ENCODE peak calls at places on chromosomes 11 and 22, in eight cellular contexts. F, R, D, S, A, Q, E and N are unnamed samples.

GRCh38 chr11:3222941-3223905 is 4.6 kb upstream of the MRGPRG start:
- DNase-seq in F (no peak), R (no peak), D (no peak), S (no peak), A (no peak), Q (no peak), E (no peak), N (no peak)

GRCh38 chr11:108873305-108873704 is 208.4 kb downstream of the DDX10 start:
- DNase-seq in F (no peak), R (no peak), D (no peak), S (no peak), A (no peak), Q (no peak), E (no peak), N (no peak)

GRCh38 chr11:122977455-122978302 is 4.0 kb downstream of the BSX start:
- DNase-seq in F (no peak), R (no peak), D (no peak), S (no peak), A (no peak), Q (no peak), E (no peak), N (peak)

GRCh38 chr11:73230931-73231330 is 12.8 kb downstream of the P2RY2 start:
- DNase-seq in F (peak), R (no peak), D (no peak), S (no peak), A (no peak), Q (no peak), E (no peak), N (no peak)

GRCh38 chr11:13384837-13385417 is 78.1 kb downstream of the BTBD10 start:
- DNase-seq in F (no peak), R (no peak), D (peak), S (peak), A (no peak), Q (peak), E (no peak), N (peak)

GRCh38 chr22:23064381-23065068 is 5.8 kb upstream of the GNAZ start:
- DNase-seq in F (peak), R (peak), D (no peak), S (no peak), A (no peak), Q (no peak), E (no peak), N (no peak)

GRCh38 chr22:33897621-33897910 is 22.7 kb downstream of the LARGE1 start:
- DNase-seq in F (no peak), R (no peak), D (no peak), S (no peak), A (no peak), Q (no peak), E (no peak), N (no peak)

GRCh38 chr11:124277809-124278208 is 21.6 kb downstream of the OR8G5 start:
- DNase-seq in F (no peak), R (no peak), D (no peak), S (no peak), A (no peak), Q (no peak), E (no peak), N (no peak)

GRCh38 chr22:19051381-19051780 is 70.8 kb downstream of the DGCR2 start:
- DNase-seq in F (peak), R (no peak), D (no peak), S (no peak), A (no peak), Q (no peak), E (no peak), N (no peak)

GRCh38 chr11:6022954-6023353 is 7.6 kb downstream of the OR56A1 start:
- DNase-seq in F (no peak), R (no peak), D (peak), S (no peak), A (no peak), Q (no peak), E (no peak), N (no peak)

GRCh38 chr11:105935791-105936190 is 86.2 kb downstream of the MSANTD4 start:
- DNase-seq in F (no peak), R (no peak), D (peak), S (no peak), A (no peak), Q (no peak), E (no peak), N (no peak)

GRCh38 chr22:49574861-49575702 is 252.6 kb downstream of the BRD1 start:
- DNase-seq in F (peak), R (no peak), D (no peak), S (no peak), A (no peak), Q (no peak), E (no peak), N (no peak)

GRCh38 chr11:9264381-9265210 is 554 bp downstream of the DENND5A start:
- DNase-seq in F (peak), R (peak), D (peak), S (peak), A (no peak), Q (peak), E (peak), N (peak)

GRCh38 chr11:113006916-113007445 is 45.8 kb downstream of the NCAM1 start:
- DNase-seq in F (no peak), R (no peak), D (no peak), S (no peak), A (no peak), Q (no peak), E (no peak), N (no peak)

GRCh38 chr11:27471588-27472397 is 797 bp downstream of the LGR4 start:
- DNase-seq in F (peak), R (no peak), D (no peak), S (peak), A (no peak), Q (peak), E (peak), N (peak)

GRCh38 chr11:94737171-94737611 is 31.0 kb upstream of the AMOTL1 start:
- DNase-seq in F (no peak), R (no peak), D (peak), S (no peak), A (no peak), Q (no peak), E (no peak), N (no peak)

GRCh38 chr22:39214383-39215069 is 30.3 kb downstream of the PDGFB start:
- DNase-seq in F (peak), R (no peak), D (peak), S (no peak), A (no peak), Q (no peak), E (no peak), N (no peak)

GRCh38 chr11:112440518-112440917 is 179.9 kb upstream of the PLET1 start:
- DNase-seq in F (no peak), R (no peak), D (no peak), S (no peak), A (no peak), Q (no peak), E (no peak), N (no peak)

GRCh38 chr22:20393705-20394476 is at the start of gene ZNF74:
- DNase-seq in F (peak), R (peak), D (peak), S (peak), A (peak), Q (peak), E (peak), N (peak)

GRCh38 chr11:63022422-63022821 is 6.8 kb upstream of the SLC22A8 start:
- DNase-seq in F (no peak), R (no peak), D (no peak), S (no peak), A (no peak), Q (no peak), E (no peak), N (no peak)

GRCh38 chr11:86218125-86219081 is 26.1 kb upstream of the EED start:
- DNase-seq in F (peak), R (peak), D (peak), S (peak), A (peak), Q (peak), E (peak), N (peak)

GRCh38 chr22:28893810-28894209 is 10.4 kb downstream of the ZNRF3 start:
- DNase-seq in F (no peak), R (no peak), D (no peak), S (no peak), A (no peak), Q (no peak), E (no peak), N (no peak)

GRCh38 chr22:37633693-37634504 is 5.6 kb upstream of the SH3BP1 start:
- DNase-seq in F (peak), R (peak), D (no peak), S (peak), A (no peak), Q (peak), E (peak), N (peak)
- TF ChIP-seq CTCF in F (peak), R (peak), D (no peak), S (no peak), A (no peak), Q (peak), E (no peak), N (no peak)

DNA sequence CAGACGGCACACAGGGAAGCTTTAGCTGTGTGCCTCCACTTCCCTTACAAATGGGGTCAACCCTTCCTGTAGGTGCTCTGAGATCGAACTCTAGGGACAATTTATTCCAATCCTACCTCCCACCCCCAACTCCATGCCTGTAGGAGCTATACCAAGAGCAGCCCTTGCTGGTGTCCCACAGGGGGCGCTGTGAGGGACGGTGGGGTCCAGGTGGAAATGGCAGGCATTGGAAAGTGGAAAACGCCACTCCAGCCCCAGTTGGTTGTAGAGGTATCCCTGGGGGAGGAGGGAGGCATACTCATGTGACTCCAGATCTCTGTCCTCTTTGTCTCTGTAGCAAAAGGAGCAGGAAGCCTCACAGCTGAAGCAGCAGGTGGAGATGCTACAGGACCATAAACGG is 161.3 kb downstream of the MYO18B start:
- DNase-seq in F (no peak), R (no peak), D (no peak), S (no peak), A (no peak), Q (no peak), E (no peak), N (peak)
- TF ChIP-seq CTCF in F (no peak), R (peak), D (no peak), S (no peak), A (no peak), Q (peak), E (no peak), N (peak)

GRCh38 chr11:22173532-22173931 is 19.4 kb upstream of the ANO5 start:
- DNase-seq in F (no peak), R (no peak), D (no peak), S (no peak), A (no peak), Q (no peak), E (no peak), N (no peak)

DNA sequence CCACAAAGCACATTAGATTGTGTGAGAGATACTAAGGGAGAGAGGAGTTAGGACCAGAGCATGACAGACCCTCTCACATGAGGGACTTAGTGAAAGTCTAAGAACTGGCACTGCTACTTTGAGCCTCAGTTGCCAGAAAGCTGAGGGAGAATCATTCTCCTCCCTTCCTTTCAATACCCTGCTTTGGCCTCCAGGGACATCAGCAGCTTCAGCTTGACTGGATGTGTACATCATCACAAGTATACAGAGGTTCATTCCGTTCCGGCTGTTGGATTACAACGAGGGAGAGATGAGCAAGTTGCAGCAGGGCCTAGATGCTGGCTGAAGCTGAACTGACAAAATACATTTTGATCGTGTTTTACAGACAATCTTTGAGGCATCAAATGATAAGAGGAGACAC is 15.7 kb upstream of the ANO5 start:
- DNase-seq in F (no peak), R (no peak), D (no peak), S (no peak), A (no peak), Q (no peak), E (no peak), N (no peak)
- TF ChIP-seq CTCF in F (no peak), R (no peak), D (no peak), S (no peak), A (no peak), Q (no peak), E (no peak), N (peak)

GRCh38 chr11:78327945-78328344 is 89.7 kb downstream of the GAB2 start:
- DNase-seq in F (no peak), R (no peak), D (no peak), S (no peak), A (no peak), Q (no peak), E (no peak), N (no peak)
- TF ChIP-seq CTCF in F (no peak), R (no peak), D (no peak), S (no peak), A (no peak), Q (no peak), E (no peak), N (no peak)

DNA sequence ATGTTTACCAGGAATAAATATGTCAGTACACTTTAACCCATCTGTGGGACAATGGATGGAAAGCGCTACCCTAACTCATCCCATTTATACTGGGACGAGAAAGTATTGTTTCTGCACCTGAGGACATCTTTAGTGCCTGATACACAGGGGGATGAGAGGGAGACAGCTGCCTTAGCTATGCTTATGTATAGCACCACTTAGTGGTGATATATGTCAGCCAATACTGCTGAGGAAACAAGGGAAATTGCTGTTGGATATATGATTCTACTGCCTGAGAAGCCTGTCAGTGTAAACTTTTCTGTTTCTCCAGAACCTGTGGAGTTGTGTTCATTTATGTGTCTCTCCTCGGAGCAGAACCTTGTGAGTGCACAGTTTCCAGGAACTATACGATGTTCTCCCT is 13.3 kb upstream of the CEP295 start:
- DNase-seq in F (no peak), R (no peak), D (no peak), S (no peak), A (no peak), Q (peak), E (no peak), N (no peak)
- TF ChIP-seq CTCF in F (no peak), R (no peak), D (no peak), S (no peak), A (no peak), Q (peak), E (no peak), N (peak)

GRCh38 chr22:41267958-41268357 is 18.0 kb downstream of the RANGAP1 start:
- DNase-seq in F (no peak), R (no peak), D (no peak), S (no peak), A (no peak), Q (no peak), E (no peak), N (no peak)

GRCh38 chr22:41274856-41275255 is 11.1 kb downstream of the RANGAP1 start:
- DNase-seq in F (no peak), R (no peak), D (no peak), S (no peak), A (no peak), Q (no peak), E (no peak), N (no peak)

GRCh38 chr22:41273128-41273527 is 12.9 kb downstream of the RANGAP1 start:
- DNase-seq in F (no peak), R (no peak), D (no peak), S (no peak), A (no peak), Q (no peak), E (no peak), N (no peak)

DNA sequence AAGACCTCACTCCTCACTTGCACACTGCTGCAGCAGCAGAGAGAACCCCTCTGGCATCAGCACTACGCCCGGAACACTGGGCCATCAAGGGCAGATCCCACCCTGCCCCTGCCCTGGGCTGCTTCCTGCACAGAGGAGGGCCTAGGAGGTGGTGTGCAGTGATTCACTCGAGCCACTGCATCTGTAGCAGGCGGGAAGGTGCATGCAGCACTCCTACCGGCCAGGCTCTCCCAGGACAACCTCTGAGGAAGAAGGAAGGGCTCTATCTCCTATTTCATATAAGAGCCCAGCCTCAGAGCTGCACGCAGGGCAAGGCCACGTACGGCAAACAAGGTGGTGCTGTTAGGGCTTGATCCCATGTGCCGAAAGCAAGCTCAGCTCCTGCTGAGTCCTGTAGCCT is 14.2 kb downstream of the RANGAP1 start:
- DNase-seq in F (no peak), R (no peak), D (no peak), S (no peak), A (no peak), Q (no peak), E (no peak), N (no peak)
- TF ChIP-seq CTCF in F (no peak), R (no peak), D (no peak), S (no peak), A (no peak), Q (no peak), E (no peak), N (no peak)

GRCh38 chr11:64285885-64286800 is 495 bp downstream of the GPR137 start:
- DNase-seq in F (peak), R (no peak), D (no peak), S (no peak), A (no peak), Q (no peak), E (no peak), N (no peak)
- TF ChIP-seq CTCF in F (no peak), R (no peak), D (no peak), S (no peak), A (no peak), Q (peak), E (no peak), N (no peak)

DNA sequence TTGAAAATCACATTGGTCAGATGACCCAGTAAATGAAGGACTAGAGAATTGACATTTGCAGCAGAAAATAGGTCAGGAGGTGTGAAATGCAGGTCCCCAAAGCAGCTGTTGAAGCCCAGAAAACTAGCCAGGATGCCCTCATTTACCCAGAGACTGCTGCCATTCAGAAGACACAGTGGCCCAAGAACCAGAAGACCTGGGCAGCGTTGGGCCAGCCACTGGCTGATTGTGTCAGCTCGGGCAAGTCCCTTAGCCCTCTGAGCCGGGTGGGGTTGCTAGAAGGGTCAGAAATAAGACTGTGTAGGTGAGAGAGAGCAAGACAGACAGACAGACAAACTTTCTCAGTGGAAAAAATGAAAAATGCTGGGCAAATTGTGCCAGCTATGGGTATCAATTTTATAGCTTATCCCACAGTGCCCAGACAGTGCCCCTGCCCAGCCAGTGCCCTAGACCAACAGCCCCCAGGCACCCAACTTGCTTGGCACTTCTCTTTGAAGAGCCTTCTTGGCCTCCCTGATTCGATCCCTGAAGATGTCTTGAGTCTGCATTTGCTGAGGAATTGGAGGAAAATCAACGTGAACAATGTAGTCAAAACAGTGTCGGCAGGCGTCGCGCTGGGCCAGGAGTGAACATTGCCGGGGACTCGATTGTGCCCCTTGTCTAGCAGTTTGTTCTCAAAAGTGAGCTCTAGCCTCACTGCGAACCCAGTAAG is 198.3 kb downstream of the MN1 start:
- DNase-seq in F (peak), R (no peak), D (no peak), S (no peak), A (no peak), Q (no peak), E (no peak), N (no peak)
- TF ChIP-seq CTCF in F (no peak), R (no peak), D (no peak), S (no peak), A (no peak), Q (no peak), E (no peak), N (no peak)

DNA sequence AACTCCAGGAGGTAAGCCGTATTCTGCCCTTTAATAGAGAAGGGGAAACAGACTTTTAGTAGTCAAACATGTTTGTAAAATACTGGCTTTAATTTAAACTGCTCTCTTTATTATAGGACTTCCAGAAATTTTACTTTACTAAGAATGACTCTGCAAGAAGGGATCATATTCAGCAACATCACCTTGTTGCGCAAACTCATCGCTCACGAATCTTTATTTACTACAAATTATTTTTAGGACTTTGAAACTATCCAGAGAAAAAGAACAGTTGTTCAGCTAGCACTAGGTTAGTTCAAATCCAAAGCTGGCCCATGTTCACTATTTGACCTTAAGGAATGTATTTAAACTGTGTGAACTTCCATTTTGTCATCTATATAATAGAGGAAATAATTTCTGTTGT is 498.3 kb upstream of the TENM4 start:
- DNase-seq in F (no peak), R (no peak), D (no peak), S (no peak), A (no peak), Q (no peak), E (no peak), N (no peak)
- TF ChIP-seq CTCF in F (no peak), R (no peak), D (no peak), S (no peak), A (no peak), Q (no peak), E (no peak), N (no peak)

DNA sequence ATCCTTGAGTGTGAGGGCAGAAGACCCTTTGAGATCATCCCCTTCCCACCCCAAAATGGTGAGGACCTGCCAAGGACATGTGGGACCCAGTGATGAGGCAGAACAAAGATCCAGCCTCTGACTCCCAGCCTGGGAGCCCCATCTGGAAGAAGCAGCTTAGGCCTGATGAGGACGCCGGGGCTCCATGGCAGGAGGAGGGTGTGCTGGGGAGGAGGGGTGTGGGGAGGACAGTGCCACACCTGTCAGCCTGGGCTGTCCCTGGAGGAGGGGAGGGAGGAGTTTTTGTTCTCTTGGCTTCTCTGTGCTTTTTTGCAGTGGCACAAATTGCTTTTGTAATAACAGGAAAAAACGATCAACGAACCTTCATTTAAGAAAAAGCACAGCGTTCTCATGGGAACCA is 44.4 kb upstream of the DAGLA start:
- DNase-seq in F (no peak), R (no peak), D (no peak), S (no peak), A (no peak), Q (no peak), E (no peak), N (no peak)
- TF ChIP-seq CTCF in F (no peak), R (no peak), D (no peak), S (no peak), A (no peak), Q (no peak), E (no peak), N (no peak)